ENCODE peak calls at places on chromosomes 2 and 18, in six cellular contexts. Y is PC-3, F is mucosa of descending colon, U is thoracic aorta, B is lung, L is IMR-90. R is an unnamed sample. For H3K9me3, the result is how much of the 10 kb centered on the place peaks cover.

GRCh38 chr2:102235491-102235890 is 48.7 kb downstream of the IL1RL2 start:
- DNase-seq in U (no peak), Y (peak), L (peak), F (no peak), B (no peak), R (no peak)

GRCh38 chr18:46560671-46561045 is 96.4 kb downstream of the LOXHD1 start:
- DNase-seq in F (no peak), B (no peak), L (no peak), Y (no peak), U (no peak), R (no peak)

GRCh38 chr2:188623995-188624643 is 332.4 kb downstream of the GULP1 start:
- DNase-seq in U (no peak), Y (no peak), L (peak), B (no peak), F (no peak), R (no peak)

GRCh38 chr2:169983506-169983905 is 156.3 kb downstream of the UBR3 start:
- DNase-seq in F (no peak), U (no peak), Y (no peak), L (no peak), B (no peak), R (no peak)

GRCh38 chr18:69152436-69152835 is 248.3 kb upstream of the DOK6 start:
- DNase-seq in F (no peak), B (no peak), Y (no peak), U (no peak), L (no peak), R (no peak)

GRCh38 chr18:48153641-48154481 is 223.4 kb upstream of the SMAD2 start:
- DNase-seq in Y (peak), F (no peak), U (no peak), B (no peak), L (no peak), R (no peak)

GRCh38 chr2:216090369-216090786 is 8.7 kb downstream of the TMEM169 start:
- DNase-seq in B (no peak), F (no peak), Y (no peak), U (no peak), L (peak), R (no peak)

GRCh38 chr2:172131713-172132555 is 29.2 kb upstream of the DLX2 start:
- DNase-seq in B (no peak), U (no peak), F (no peak), L (no peak), Y (no peak), R (no peak)

GRCh38 chr2:60855989-60856669 is 25.2 kb upstream of the REL start:
- DNase-seq in F (no peak), U (no peak), B (no peak), Y (peak), L (no peak), R (no peak)

GRCh38 chr18:9437049-9437448 is 38.3 kb upstream of the RALBP1 start:
- DNase-seq in F (no peak), L (peak), U (no peak), B (no peak), Y (no peak), R (no peak)

GRCh38 chr2:164126960-164127359 is 391.2 kb upstream of the FIGN start:
- DNase-seq in L (no peak), U (no peak), B (no peak), Y (no peak), F (no peak), R (no peak)

GRCh38 chr2:149409506-149409905 is 79.1 kb downstream of the LYPD6 start:
- DNase-seq in Y (no peak), B (no peak), F (no peak), L (no peak), U (no peak), R (no peak)

GRCh38 chr2:239440511-239440959 is 39.7 kb upstream of the HDAC4 start:
- DNase-seq in F (no peak), B (no peak), L (no peak), Y (no peak), U (no peak), R (no peak)

GRCh38 chr2:68839260-68839833 is 31.9 kb downstream of the BMP10 start:
- DNase-seq in F (no peak), B (no peak), U (no peak), Y (peak), L (no peak), R (no peak)

GRCh38 chr2:144607899-144608477 is 88.1 kb upstream of the ZEB2 start:
- DNase-seq in F (no peak), U (no peak), Y (no peak), B (peak), L (peak), R (no peak)

GRCh38 chr2:152055366-152056108 is 43.3 kb downstream of the CACNB4 start:
- DNase-seq in B (no peak), U (no peak), Y (no peak), L (no peak), F (no peak), R (no peak)

GRCh38 chr2:86039178-86039962 is 66.3 kb downstream of the POLR1A start:
- DNase-seq in F (no peak), B (no peak), U (no peak), Y (no peak), L (no peak), R (no peak)

GRCh38 chr2:215577356-215577755 is 141.5 kb upstream of the FN1 start:
- DNase-seq in L (peak), Y (peak), B (no peak), U (no peak), F (no peak), R (no peak)

GRCh38 chr18:63683152-63683551 is 19.6 kb upstream of the SERPINB11 start:
- DNase-seq in F (no peak), L (peak), U (no peak), B (no peak), Y (peak), R (no peak)

GRCh38 chr2:240614391-240614790 is 10.9 kb upstream of the GPR35 start:
- DNase-seq in F (peak), U (no peak), L (no peak), B (no peak), Y (no peak), R (no peak)
- H3K9me3 ChIP-seq in F (under half), U (under half), L (under half), B (under half), Y (under half), R (under half)

DNA sequence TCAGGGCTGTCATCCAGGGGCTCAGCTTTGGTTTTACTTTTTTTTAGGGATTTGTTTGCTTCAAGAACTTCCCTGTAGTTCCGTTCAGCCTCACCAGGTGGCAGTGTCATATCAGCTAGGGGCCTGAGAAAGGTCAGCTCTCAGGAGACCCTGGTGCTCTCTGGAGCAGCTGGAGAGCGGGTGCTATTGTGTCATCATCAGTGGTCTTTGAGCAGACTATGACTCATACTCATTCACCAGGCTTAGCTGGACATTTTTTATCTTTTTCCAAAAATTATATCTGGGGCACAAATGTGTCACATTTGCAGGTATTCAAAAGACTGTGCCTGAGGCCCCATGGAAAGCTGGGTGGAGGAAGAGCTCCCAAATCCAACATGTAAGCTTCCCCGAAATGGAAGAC is 24.4 kb downstream of the ZNF892 start:
- DNase-seq in B (peak), L (peak), Y (peak), F (no peak), U (no peak), R (peak)
- H3K9me3 ChIP-seq in B (under half), L (under half), Y (under half), F (under half), U (under half), R (under half)

DNA sequence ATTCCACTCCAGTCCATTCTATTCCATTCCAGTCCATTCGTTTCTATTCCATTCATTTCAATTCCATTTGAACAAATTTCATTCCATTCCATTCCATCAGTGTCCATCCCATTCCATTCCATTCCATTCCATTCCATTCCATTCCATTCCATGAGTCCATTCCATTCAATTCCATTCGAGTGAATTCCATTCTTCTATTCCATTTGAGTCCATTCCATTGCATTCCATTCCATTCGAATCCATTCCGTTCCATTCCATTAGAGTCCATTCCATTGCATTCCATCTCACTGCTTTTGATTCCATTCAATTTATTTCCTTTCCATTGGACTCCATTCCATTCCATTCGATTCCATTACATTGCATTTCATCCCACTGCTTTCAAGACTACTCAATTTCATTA is 1132.1 kb downstream of the RPIA start:
- DNase-seq in F (no peak), Y (no peak), B (no peak), U (no peak), L (no peak), R (no peak)
- H3K9me3 ChIP-seq in F (half or more), Y (half or more), B (half or more), U (under half), L (under half), R (under half)

DNA sequence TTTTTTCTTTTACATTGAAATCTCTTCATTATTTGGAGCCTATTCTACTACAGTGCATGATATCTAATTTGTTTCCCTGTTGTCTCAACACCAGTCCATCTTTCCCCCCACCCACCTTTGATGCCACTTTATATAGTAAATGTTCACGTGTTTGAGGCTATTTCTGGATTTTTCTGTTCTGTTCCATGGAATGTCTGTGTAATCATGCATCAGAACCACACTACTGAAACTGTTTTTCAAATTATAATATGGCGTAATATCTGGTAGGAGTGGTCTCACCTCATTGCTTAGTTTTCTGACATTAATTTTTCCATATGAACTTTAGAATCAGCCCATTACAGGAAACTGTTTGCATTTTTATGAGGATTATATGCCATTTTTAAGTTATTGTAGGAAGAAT is 19.1 kb upstream of the NARS1 start:
- DNase-seq in L (peak), B (no peak), U (no peak), F (no peak), Y (no peak), R (no peak)
- H3K9me3 ChIP-seq in L (under half), B (under half), U (under half), F (under half), Y (under half), R (under half)

DNA sequence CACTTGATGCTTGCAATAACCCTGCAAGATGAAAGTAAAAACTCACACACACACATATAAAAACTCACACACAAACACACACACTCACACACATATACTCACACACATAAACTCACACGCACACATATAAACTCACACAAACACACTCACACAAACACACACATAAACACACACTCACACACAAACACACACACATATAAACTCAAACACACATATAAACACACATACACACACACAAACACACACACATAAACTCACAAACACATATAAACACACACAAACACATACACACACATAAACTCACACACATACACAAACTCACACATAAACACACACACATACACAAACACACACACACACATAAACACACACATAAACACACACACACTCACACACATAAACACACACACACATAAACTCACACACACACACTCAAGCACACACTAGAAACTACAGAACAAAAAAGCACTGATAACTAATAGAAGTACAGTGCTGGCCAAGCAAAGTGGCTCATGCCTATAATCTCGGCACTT is 117.7 kb upstream of the TEKT4 start:
- DNase-seq in L (no peak), Y (no peak), B (no peak), U (no peak), F (no peak), R (no peak)
- H3K9me3 ChIP-seq in L (under half), Y (under half), B (under half), U (under half), F (under half), R (under half)

GRCh38 chr2:134241911-134242310 is 12.0 kb upstream of the MGAT5 start:
- DNase-seq in U (no peak), L (no peak), Y (no peak), F (no peak), B (no peak), R (no peak)
- H3K9me3 ChIP-seq in U (under half), L (under half), Y (under half), F (under half), B (under half), R (under half)

GRCh38 chr18:55833543-55833942 is 245.6 kb upstream of the TCF4 start:
- DNase-seq in Y (peak), L (peak), B (no peak), U (no peak), F (no peak), R (no peak)
- H3K9me3 ChIP-seq in Y (under half), L (under half), B (under half), U (under half), F (under half), R (under half)

R was measured in thyroid gland.